ENCODE peak calls at places on chromosomes 16 and 17, in six cellular contexts. S is cardiac muscle cell, L is uterus, N is left lung, V is left ventricle myocardium inferior, X is hepatocyte. D is an unnamed sample.
A peak's percentile ranks its signal among the peaks of the same experiment; 100 is the strongest.

GRCh38 chr17:64506201-64506575 is at the start of gene DDX5:
- DNase-seq in S (peak; percentile 98), L (peak; percentile 96), N (peak; percentile 98), V (peak; percentile 98), X (peak; percentile 99), D (peak; percentile 99)

GRCh38 chr17:15231851-15232516 is 33.1 kb downstream of the PMP22 start:
- DNase-seq in S (peak; percentile 13), L (no peak), N (no peak), V (no peak), X (no peak), D (no peak)

GRCh38 chr16:17270683-17271109 is 200.1 kb downstream of the XYLT1 start:
- DNase-seq in S (no peak), L (no peak), N (no peak), V (no peak), X (no peak), D (no peak)

GRCh38 chr17:58338907-58339774 is 10.5 kb upstream of the TSPOAP1 start:
- DNase-seq in S (peak; percentile 57), L (no peak), N (peak; percentile 91), V (peak; percentile 60), X (no peak), D (peak; percentile 85)

GRCh38 chr16:84331998-84332780 is 36.1 kb upstream of the ATP2C2 start:
- DNase-seq in S (no peak), L (no peak), N (no peak), V (no peak), X (no peak), D (peak; percentile 27)

GRCh38 chr16:73058616-73059409 is 10.9 kb upstream of the ZFHX3 start:
- DNase-seq in S (peak; percentile 72), L (peak; percentile 51), N (peak; percentile 84), V (peak; percentile 39), X (no peak), D (peak; percentile 80)

GRCh38 chr16:2507052-2507678 is 6.6 kb upstream of the ATP6V0C start:
- DNase-seq in S (no peak), L (no peak), N (peak; percentile 87), V (peak; percentile 53), X (no peak), D (peak; percentile 85)

GRCh38 chr16:58510776-58511628 is 4.3 kb upstream of the SETD6 start:
- DNase-seq in S (no peak), L (no peak), N (no peak), V (no peak), X (no peak), D (peak; percentile 61)

GRCh38 chr17:83081561-83082201 is 2.3 kb downstream of the METRNL start:
- DNase-seq in S (no peak), L (peak; percentile 47), N (no peak), V (no peak), X (peak; percentile 86), D (no peak)

GRCh38 chr16:70723740-70724145 is 37.9 kb upstream of the MTSS2 start:
- DNase-seq in S (no peak), L (no peak), N (no peak), V (no peak), X (no peak), D (no peak)

GRCh38 chr16:56824335-56824734 is 40.7 kb upstream of the SLC12A3 start:
- DNase-seq in S (no peak), L (no peak), N (no peak), V (peak; percentile 16), X (no peak), D (peak; percentile 72)

GRCh38 chr17:2230877-2231276 is 72.7 kb downstream of the SMG6 start:
- DNase-seq in S (no peak), L (no peak), N (no peak), V (no peak), X (no peak), D (no peak)

GRCh38 chr16:84059946-84060901 is 17.6 kb upstream of the SLC38A8 start:
- DNase-seq in S (no peak), L (no peak), N (no peak), V (no peak), X (no peak), D (peak; percentile 46)

GRCh38 chr16:65384441-65384840 is 262.6 kb upstream of the CDH11 start:
- DNase-seq in S (no peak), L (no peak), N (no peak), V (no peak), X (no peak), D (no peak)

GRCh38 chr17:17152385-17152784 is 53.7 kb downstream of the PLD6 start:
- DNase-seq in S (no peak), L (no peak), N (no peak), V (peak; percentile 71), X (no peak), D (peak; percentile 73)

GRCh38 chr16:54576776-54577175 is 290.2 kb upstream of the IRX3 start:
- DNase-seq in S (no peak), L (no peak), N (no peak), V (no peak), X (no peak), D (no peak)

GRCh38 chr17:18362509-18363020 is 785 bp downstream of the SHMT1 start:
- DNase-seq in S (peak; percentile 45), L (peak; percentile 51), N (no peak), V (peak; percentile 69), X (peak; percentile 52), D (peak; percentile 86)

GRCh38 chr16:35574454-35575431 is 2115.3 kb downstream of the TP53TG3F start:
- DNase-seq in S (no peak), L (no peak), N (no peak), V (no peak), X (no peak), D (no peak)

GRCh38 chr17:31880311-31880710 is 21.2 kb downstream of the UTP6 start:
- DNase-seq in S (no peak), L (no peak), N (no peak), V (no peak), X (no peak), D (no peak)

GRCh38 chr17:7306911-7307685 is at the start of gene EIF5A:
- DNase-seq in S (peak; percentile 100), L (peak; percentile 100), N (peak; percentile 100), V (peak; percentile 100), X (peak; percentile 100), D (peak; percentile 100)

GRCh38 chr17:65053354-65053881 is 3.1 kb downstream of the GNA13 start:
- DNase-seq in S (no peak), L (no peak), N (no peak), V (no peak), X (no peak), D (no peak)

GRCh38 chr16:79283578-79283977 is 317.0 kb downstream of the MAF start:
- DNase-seq in S (no peak), L (no peak), N (no peak), V (no peak), X (no peak), D (no peak)

GRCh38 chr17:75209061-75209460 is 3.6 kb downstream of the NUP85 start:
- DNase-seq in S (no peak), L (no peak), N (no peak), V (no peak), X (no peak), D (no peak)

GRCh38 chr17:79702071-79702470 is 28.7 kb upstream of the ENPP7 start:
- DNase-seq in S (no peak), L (no peak), N (no peak), V (no peak), X (no peak), D (no peak)

GRCh38 chr16:80804061-80804450 is 342 bp downstream of the CDYL2 start:
- DNase-seq in S (peak; percentile 52), L (no peak), N (peak; percentile 84), V (peak; percentile 43), X (peak; percentile 69), D (peak; percentile 85)

GRCh38 chr17:77619851-77620250 is 338.7 kb upstream of the TNRC6C start:
- DNase-seq in S (no peak), L (no peak), N (no peak), V (no peak), X (no peak), D (no peak)

GRCh38 chr17:27407916-27408846 is 48.1 kb upstream of the KSR1 start:
- DNase-seq in S (peak; percentile 18), L (no peak), N (no peak), V (no peak), X (peak; percentile 58), D (no peak)

GRCh38 chr16:29978081-29978480 is 4.4 kb downstream of the TAOK2 start:
- DNase-seq in S (no peak), L (no peak), N (peak; percentile 4), V (no peak), X (no peak), D (no peak)

DNA sequence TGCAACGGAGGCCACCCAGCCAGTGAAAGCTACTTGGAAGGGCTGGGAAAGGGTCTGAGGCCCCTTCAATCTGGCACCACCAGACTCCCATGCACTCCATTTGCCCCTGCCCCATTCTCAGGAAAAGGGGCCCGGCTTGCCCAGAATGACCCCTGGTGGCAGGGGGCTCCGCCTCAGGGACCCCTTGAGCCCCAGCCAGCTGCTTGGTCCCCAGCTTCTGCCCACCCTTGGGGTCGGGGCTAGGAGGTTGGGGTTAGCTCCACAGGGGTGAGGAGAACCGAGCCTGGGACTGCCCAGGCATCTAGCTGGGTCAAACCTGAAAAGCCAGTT is 1.3 kb downstream of the RHBDF1 start:
- DNase-seq in S (no peak), L (no peak), N (no peak), V (no peak), X (no peak), D (no peak)
- H3K4me1 ChIP-seq in S (peaks cover 16% of the 10 kb centered on the region), L (no peaks in the 10 kb centered on the region), N (peaks cover 63% of the 10 kb centered on the region), V (peaks cover 97% of the 10 kb centered on the region), X (peaks cover 51% of the 10 kb centered on the region), D (peaks cover 49% of the 10 kb centered on the region)

GRCh38 chr16:88928405-88929375 is 48.3 kb downstream of the CBFA2T3 start:
- DNase-seq in S (no peak), L (no peak), N (no peak), V (no peak), X (no peak), D (no peak)
- H3K4me3 ChIP-seq in S (no peak overlapping the region), L (no peak overlapping the region), N (no peak overlapping the region), V (no peak overlapping the region), X (no peak overlapping the region), D (no peak overlapping the region)

DNA sequence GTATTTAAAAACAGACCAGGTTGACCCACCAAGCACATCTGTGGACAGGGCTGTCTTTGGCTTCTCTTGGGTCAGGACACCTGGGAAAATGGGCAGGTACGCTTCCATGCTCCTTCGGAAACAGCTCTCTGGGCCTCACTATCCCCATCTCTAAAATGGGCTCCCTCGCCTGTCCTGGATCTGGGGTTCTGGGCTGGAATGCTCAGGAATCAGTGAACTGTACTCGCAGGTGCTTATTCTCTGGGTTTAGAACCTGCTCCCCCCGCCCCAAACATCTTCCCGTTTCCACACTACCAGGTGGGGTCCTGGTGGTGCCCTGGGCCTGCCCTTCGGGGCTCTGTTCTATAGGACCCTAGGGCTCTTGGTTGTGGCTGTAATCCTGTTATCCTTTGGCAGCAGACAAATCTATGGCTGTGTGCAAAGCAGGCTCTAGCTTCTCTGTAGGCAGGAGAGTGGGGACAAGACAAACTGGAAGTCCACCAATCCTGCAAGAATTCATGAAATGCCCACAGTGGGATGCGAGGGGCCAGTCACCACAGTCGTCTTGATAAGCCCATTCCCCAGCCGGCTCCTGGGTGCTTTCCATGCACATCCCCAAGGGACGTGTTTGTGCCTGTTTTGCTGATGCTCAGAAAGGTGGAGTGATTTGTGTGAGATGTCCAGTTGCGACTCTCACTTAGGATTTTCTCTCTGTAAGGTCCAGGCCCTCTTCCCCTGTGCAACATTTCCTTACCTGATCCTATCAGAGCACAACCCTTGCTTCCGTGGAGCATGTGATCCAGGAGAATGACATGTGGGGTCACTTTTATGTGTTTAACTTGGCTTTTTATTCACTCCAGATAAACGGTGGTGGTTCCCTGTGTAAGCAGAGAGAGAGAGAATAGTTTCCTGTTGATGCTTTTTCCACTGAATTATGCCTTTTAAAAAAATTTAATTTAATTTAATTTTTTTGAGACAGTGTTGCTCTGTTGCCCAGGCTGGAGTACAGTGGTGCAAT is 37.2 kb downstream of the HAPSTR1 start:
- DNase-seq in S (no peak), L (no peak), N (no peak), V (no peak), X (no peak), D (no peak)
- TF ChIP-seq CTCF in S (no peak), L (no peak), N (no peak), V (no peak), X (no peak), D (no peak)

GRCh38 chr16:49466881-49467280 is 93.3 kb downstream of the C16orf78 start:
- DNase-seq in S (no peak), L (no peak), N (no peak), V (no peak), X (no peak), D (no peak)
- H3K4me1 ChIP-seq in S (no peaks in the 10 kb centered on the region), L (no peaks in the 10 kb centered on the region), N (no peaks in the 10 kb centered on the region), V (peaks cover 9% of the 10 kb centered on the region), X (no peaks in the 10 kb centered on the region), D (no peaks in the 10 kb centered on the region)